ENCODE peak calls at places on chromosomes 3 and 15, in four cellular contexts. K is substantia nigra, Y is lung, W is thyroid gland. L is an unnamed sample.

GRCh38 chr3:10392244-10392643 is 71.3 kb upstream of the SEC13 start:
- DNase-seq in K (no peak), W (no peak), Y (no peak), L (no peak)

GRCh38 chr15:79140846-79141570 is 50.4 kb upstream of the RASGRF1 start:
- DNase-seq in K (no peak), Y (no peak), W (no peak), L (no peak)

GRCh38 chr15:26029146-26029545 is 166.0 kb upstream of the ATP10A start:
- DNase-seq in W (no peak), K (no peak), Y (no peak), L (no peak)

GRCh38 chr15:75455982-75456531 is 4.6 kb upstream of the SIN3A start:
- DNase-seq in W (no peak), Y (peak), K (no peak), L (no peak)

GRCh38 chr3:20573175-20573574 is 387.2 kb upstream of the SGO1 start:
- DNase-seq in K (no peak), Y (no peak), W (no peak), L (no peak)

GRCh38 chr3:29822051-29822450 is 541.2 kb downstream of the RBMS3 start:
- DNase-seq in W (no peak), Y (no peak), K (no peak), L (no peak)

GRCh38 chr3:196659901-196660351 is 20.4 kb downstream of the NRROS start:
- DNase-seq in W (no peak), Y (no peak), K (no peak), L (no peak)

GRCh38 chr3:23402728-23403505 is 199.8 kb downstream of the UBE2E2 start:
- DNase-seq in W (no peak), Y (no peak), K (no peak), L (no peak)

GRCh38 chr3:144760831-144761230 is 789.2 kb downstream of the DIPK2A start:
- DNase-seq in Y (no peak), K (no peak), W (peak), L (no peak)

GRCh38 chr3:188685789-188686188 is 486.0 kb upstream of the TPRG1 start:
- DNase-seq in W (no peak), Y (no peak), K (no peak), L (no peak)

GRCh38 chr3:173659972-173660371 is 262.4 kb downstream of the NLGN1 start:
- DNase-seq in K (no peak), W (no peak), Y (no peak), L (no peak)

GRCh38 chr3:151877269-151877668 is 3.8 kb downstream of the SUCNR1 start:
- DNase-seq in W (no peak), Y (no peak), K (no peak), L (no peak)

GRCh38 chr3:151879684-151880282 is 6.3 kb downstream of the SUCNR1 start:
- DNase-seq in Y (no peak), K (no peak), W (no peak), L (no peak)

GRCh38 chr3:151878445-151878844 is 5.0 kb downstream of the SUCNR1 start:
- DNase-seq in Y (no peak), K (no peak), W (no peak), L (no peak)

GRCh38 chr3:151880326-151880725 is 6.9 kb downstream of the SUCNR1 start:
- DNase-seq in K (no peak), Y (no peak), W (no peak), L (no peak)

GRCh38 chr3:151879037-151879436 is 5.6 kb downstream of the SUCNR1 start:
- DNase-seq in K (no peak), W (no peak), Y (no peak), L (no peak)
- H3K27ac ChIP-seq in K (no peak), W (no peak), Y (no peak), L (no peak)

GRCh38 chr3:44434834-44435510 is 42.5 kb downstream of the ZNF445 start:
- DNase-seq in W (no peak), Y (no peak), K (no peak), L (no peak)

GRCh38 chr3:44437800-44438199 is 39.7 kb downstream of the ZNF445 start:
- DNase-seq in Y (no peak), K (no peak), W (no peak), L (no peak)

GRCh38 chr3:44442591-44443309 is 34.7 kb downstream of the ZNF445 start:
- DNase-seq in Y (no peak), W (no peak), K (no peak), L (no peak)

GRCh38 chr3:44444437-44444836 is 33.0 kb downstream of the ZNF445 start:
- DNase-seq in K (no peak), W (no peak), Y (no peak), L (no peak)

DNA sequence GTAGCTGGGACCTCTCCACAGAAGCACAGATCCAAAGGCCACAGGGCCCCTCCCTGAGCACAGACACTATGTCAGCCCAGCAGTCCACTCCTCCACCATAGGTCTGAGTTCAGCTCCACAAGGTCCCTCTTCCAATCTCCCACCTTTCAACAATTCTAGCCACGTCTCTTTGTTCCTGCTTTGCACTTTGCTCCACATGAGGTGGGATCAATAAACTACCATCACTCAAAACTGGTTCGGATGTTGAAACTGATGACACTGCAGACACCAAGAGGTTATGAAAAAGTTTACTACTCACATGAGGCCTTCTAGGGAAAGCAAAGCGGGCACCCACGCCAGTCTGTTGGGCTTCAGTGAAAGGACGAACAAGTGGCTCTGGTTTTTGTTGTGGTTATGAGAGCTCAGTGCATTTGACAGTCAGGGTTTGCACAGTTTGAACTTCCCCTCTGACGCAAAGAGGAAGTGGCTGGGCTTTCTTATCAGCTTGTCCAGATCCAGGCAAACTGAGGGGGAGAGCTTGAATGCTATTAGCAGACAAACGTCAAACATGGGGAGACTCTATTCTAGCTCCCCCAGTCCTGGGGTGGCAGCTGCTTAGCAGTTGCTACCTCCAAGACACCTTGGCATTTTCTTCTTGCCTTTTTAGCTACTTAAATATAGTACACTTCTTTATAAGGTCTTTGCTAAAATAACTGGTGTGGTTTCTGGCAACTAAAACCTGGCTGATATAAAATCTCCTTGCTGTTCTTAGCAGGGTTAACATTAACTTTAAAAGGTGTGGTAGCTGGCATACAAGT is 37.8 kb downstream of the ZNF445 start:
- DNase-seq in W (peak), Y (peak), K (peak), L (no peak)
- H3K27ac ChIP-seq in W (peak), Y (peak), K (peak), L (peak)

DNA sequence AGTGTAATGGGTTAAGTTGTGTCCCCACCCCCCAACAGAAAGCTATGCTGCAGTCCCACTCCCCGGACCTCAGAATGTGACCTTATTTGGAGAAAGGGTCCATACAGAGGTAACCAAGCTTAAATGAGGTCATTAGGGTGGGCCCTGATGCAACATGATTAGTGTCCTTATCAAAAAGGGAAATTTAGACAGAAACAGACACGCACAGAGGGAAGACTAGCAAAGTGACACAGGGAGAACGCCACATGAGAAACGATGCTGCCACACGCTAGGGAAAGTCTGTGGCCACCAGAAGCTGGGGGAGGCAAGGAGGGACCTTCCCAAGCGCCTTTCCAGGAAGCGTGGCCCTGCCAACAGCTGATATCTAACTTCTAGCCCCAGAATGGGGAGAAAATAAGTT is 65.4 kb downstream of the RPN1 start:
- DNase-seq in W (no peak), K (no peak), Y (no peak), L (no peak)
- H3K27ac ChIP-seq in W (no peak), K (no peak), Y (no peak), L (no peak)

DNA sequence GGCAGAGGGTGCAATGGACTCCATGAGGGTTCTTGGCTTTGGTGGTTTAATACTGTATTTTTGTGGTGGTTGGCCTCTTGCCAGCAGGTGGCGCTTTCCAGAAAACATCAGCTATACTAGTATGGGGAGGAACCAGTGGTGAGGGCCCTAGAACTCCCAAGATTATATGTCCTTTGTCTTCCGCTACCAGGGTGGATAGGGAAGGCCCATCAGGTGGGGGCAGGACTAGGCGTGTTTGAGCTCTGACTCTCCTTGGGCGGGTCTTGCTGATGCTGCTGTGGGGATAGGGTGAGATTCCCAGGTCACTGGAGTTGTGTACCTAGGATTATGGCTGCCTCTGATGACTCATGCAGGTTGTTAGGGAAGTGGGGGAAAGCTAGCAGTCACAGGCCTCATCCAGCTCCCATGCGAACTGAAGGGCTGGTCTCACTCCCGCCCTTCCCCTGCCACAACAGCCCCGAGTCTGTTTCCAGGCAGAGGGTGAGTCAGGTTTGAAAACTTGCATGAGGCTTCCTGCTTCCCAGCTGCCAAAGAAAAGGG is 357.7 kb downstream of the OTOL1 start:
- DNase-seq in K (no peak), Y (no peak), W (no peak), L (no peak)
- H3K27ac ChIP-seq in K (no peak), Y (no peak), W (no peak), L (no peak)